ENCODE peak calls at places on chromosomes 1 and 21, in five cellular contexts. Y is GM13977, R is suprapubic skin, L is Calu3, S is mammary epithelial cell. B is an unnamed sample.

GRCh38 chr1:30507391-30508174 is 215.8 kb downstream of the MATN1 start:
- DNase-seq in Y (no peak), R (no peak), S (no peak), L (no peak), B (no peak)

GRCh38 chr1:246775531-246776385 is 51.5 kb downstream of the SCCPDH start:
- DNase-seq in R (no peak), L (no peak), S (no peak), Y (no peak), B (no peak)

GRCh38 chr1:208825305-208825704 is 581.1 kb upstream of the PLXNA2 start:
- DNase-seq in L (no peak), S (no peak), R (no peak), Y (no peak), B (no peak)

GRCh38 chr1:34907487-34908090 is 21.9 kb downstream of the DLGAP3 start:
- DNase-seq in S (no peak), R (no peak), Y (no peak), L (no peak), B (no peak)

GRCh38 chr1:69982992-69983391 is 222.4 kb downstream of the LRRC40 start:
- DNase-seq in S (peak), Y (no peak), L (no peak), R (no peak), B (no peak)

GRCh38 chr1:36328713-36329112 is 5.3 kb upstream of the EVA1B start:
- DNase-seq in L (no peak), Y (no peak), S (no peak), R (no peak), B (no peak)

GRCh38 chr1:171270806-171271205 is 22.5 kb downstream of the FMO1 start:
- DNase-seq in Y (no peak), R (no peak), S (no peak), L (no peak), B (no peak)

GRCh38 chr1:168064216-168064615 is 72.5 kb downstream of the GPR161 start:
- DNase-seq in S (no peak), L (no peak), R (no peak), Y (no peak), B (no peak)

GRCh38 chr1:197526736-197527371 is 248.4 kb downstream of the DENND1B start:
- DNase-seq in L (no peak), Y (peak), S (peak), R (no peak), B (no peak)

GRCh38 chr1:156172696-156173470 is 19.5 kb downstream of the SEMA4A start:
- DNase-seq in L (no peak), S (no peak), R (no peak), Y (peak), B (no peak)

GRCh38 chr1:216617081-216617480 is 106.1 kb downstream of the ESRRG start:
- DNase-seq in L (no peak), S (no peak), R (no peak), Y (no peak), B (no peak)

GRCh38 chr1:186566140-186566850 is 105.4 kb upstream of the PDC start:
- DNase-seq in S (peak), L (no peak), Y (no peak), R (no peak), B (no peak)

GRCh38 chr1:172254521-172255222 is 165.8 kb upstream of the C1orf105 start:
- DNase-seq in R (no peak), Y (no peak), S (peak), L (peak), B (no peak)

DNA sequence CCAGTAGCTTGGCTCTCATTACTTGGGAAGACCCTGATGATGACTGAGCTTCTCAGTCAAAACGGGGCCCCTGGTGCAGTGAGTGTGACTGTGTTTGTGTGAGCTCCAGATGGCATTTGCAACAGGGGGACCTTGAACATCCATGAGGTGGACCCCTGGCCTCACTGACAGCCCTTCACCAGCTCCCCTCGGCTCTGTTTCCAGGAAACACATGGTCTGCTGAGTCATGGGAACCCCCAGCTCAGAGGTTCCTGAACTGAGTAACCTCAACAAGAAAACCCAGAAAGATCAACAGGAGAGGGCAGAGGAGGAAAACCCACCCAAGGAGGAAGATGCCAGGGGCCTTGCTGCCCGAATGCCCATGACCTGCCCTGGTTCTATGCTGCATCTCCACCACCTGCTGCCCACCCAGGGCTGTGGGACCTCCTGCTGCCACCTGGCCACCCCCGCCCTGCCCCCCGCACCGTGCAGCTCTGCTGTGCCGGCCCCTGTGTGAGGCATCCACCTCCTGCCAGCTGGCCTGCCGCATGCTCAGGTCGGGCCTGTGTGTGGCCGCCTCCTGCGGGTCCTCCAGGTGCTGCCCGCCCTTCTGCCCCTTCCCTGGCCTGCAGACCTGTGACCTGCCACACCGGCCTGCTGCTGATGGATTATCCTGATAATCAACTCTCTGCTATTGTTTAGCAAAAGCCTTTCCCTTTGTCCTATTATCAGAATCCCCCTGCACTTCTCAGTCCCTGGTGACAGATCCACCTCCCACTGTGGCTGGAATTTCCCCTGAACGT is 4.2 kb upstream of the KRTAP12-1 start:
- DNase-seq in S (no peak), Y (peak), R (peak), L (no peak), B (no peak)
- TF ChIP-seq CTCF in S (no peak), Y (no peak), R (no peak), L (no peak), B (no peak)

GRCh38 chr1:184427722-184428121 is 40.9 kb downstream of the C1orf21 start:
- DNase-seq in Y (no peak), S (no peak), R (no peak), L (no peak), B (no peak)

GRCh38 chr1:184426278-184426674 is 39.4 kb downstream of the C1orf21 start:
- DNase-seq in Y (no peak), R (no peak), L (no peak), S (no peak), B (no peak)

GRCh38 chr1:184429342-184429741 is 42.5 kb downstream of the C1orf21 start:
- DNase-seq in R (no peak), S (no peak), Y (no peak), L (no peak), B (no peak)

GRCh38 chr1:184425449-184426277 is 38.8 kb downstream of the C1orf21 start:
- DNase-seq in R (no peak), Y (no peak), L (peak), S (no peak), B (no peak)

DNA sequence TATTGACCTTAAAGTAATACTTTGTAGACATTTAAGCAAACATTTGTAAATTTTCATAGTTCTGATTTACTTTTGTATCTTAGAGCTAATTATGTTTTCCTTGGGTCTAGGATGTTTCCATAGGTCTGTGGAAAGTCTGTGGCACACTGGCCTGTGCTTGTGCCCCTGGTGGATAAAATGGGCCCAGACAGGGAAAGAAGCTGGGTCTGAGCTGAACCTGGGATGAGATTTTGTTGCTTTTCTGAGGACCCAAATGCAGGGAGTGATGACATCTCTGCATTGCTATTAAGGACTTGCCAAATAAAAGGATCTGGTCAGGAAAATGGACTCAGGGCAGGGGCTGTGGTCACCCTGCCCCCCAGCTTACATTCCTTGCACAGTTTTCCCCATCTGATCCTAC is 41.8 kb downstream of the C1orf21 start:
- DNase-seq in Y (no peak), S (no peak), R (no peak), L (no peak), B (no peak)
- TF ChIP-seq CTCF in Y (no peak), S (peak), R (no peak), L (no peak), B (peak)

DNA sequence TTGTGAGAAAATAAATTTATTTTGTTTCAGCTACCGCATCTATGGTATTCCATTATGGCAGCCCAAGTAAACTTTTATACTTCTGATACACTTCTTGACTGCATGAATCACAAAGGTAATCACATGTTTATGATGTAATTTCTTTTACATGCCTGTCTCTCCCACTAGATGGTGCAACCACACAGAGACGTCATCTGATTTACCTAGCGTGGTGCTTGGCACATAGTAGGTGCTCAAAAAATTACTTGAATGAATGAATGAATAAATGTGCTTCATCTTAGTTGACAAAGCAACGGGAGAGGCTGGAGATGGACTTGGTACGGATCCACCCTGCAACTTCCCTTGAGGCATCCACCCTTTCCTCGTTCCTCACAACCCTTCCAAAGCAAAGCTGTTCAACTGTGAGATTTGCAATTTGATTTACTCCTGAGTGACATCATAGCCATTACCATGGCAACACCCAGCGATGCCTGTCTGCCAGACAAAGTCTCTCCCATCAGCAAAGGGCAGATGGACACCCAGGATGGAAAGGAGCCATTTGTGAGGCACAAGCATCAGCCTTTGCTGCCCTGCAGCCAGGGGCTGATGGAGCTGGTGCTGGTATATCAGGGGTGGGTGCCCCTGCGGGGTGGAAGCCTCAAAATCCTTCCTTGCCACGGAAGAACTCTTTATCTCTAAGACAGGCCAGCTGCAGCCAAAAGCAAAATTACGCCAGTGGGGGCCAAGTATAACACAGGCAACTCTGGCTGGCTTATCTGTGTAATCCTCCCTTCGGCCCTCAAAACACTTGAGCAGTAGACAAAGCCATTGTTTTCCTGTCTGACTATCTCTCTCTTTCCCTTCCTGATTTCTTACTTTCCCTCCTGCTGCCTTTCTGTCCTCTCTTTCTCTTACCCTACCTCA is 18.9 kb upstream of the VWA5B1 start:
- DNase-seq in Y (no peak), R (no peak), L (no peak), S (peak), B (no peak)
- TF ChIP-seq CTCF in Y (peak), R (no peak), L (no peak), S (peak), B (peak)

DNA sequence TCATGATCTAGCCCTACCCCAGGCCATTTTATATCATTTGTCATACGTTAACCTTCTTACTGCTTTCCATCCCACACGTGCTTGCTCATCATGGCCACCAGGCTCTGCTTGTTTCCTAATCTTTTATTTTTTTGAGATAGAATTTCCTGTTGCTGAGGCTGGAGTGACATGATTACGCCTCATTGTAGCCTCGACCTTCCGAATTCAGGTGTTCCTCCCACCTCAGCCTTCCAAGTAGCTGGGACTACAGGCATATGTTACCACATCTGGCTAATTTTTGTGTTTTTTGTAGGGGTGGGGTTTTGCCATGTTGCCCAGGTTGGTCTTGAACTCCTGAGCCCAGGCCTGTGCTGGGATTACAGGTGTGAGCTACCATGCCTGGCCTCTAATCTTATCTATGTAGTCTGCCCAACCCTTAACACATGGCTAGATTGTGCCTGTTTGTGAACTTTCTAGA is 3.3 kb downstream of the UAP1 start:
- DNase-seq in S (no peak), Y (no peak), R (no peak), L (no peak), B (no peak)
- TF ChIP-seq CTCF in S (no peak), Y (no peak), R (no peak), L (no peak), B (no peak)

DNA sequence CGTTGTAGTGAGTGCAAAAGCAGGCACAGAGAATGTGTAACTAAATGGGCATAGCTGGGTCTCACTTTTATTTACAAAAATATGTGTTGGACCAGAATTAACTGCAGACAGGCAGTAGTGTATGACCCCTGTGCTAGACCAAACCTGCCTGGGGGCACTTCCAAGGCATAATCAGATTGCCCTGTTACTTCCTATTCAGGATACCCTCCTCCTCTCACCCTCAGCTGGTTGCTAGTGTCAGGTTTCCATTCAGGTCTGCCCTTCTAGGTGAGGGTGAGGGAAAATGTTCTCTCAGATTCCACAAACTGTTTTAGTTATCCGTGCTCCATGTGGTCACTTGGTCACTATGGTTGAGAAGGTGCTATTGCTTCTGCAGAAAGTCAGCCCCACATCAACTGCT is 387.3 kb downstream of the LMX1A start:
- DNase-seq in R (no peak), Y (no peak), S (no peak), L (no peak), B (no peak)
- TF ChIP-seq CTCF in R (no peak), Y (no peak), S (no peak), L (no peak), B (no peak)

GRCh38 chr1:166136252-166136651 is 30.5 kb downstream of the FAM78B start:
- DNase-seq in S (no peak), L (no peak), R (no peak), Y (no peak), B (no peak)

GRCh38 chr1:166132496-166132895 is 34.3 kb downstream of the FAM78B start:
- DNase-seq in L (no peak), Y (no peak), R (no peak), S (no peak), B (no peak)

GRCh38 chr1:166136699-166137401 is 30.0 kb downstream of the FAM78B start:
- DNase-seq in R (no peak), L (no peak), Y (no peak), S (no peak), B (no peak)

GRCh38 chr1:166133857-166134256 is 32.9 kb downstream of the FAM78B start:
- DNase-seq in S (no peak), L (no peak), Y (peak), R (no peak), B (no peak)

GRCh38 chr1:166133276-166133841 is 33.4 kb downstream of the FAM78B start:
- DNase-seq in L (peak), Y (peak), R (no peak), S (peak), B (no peak)
- TF ChIP-seq CTCF in L (peak), Y (peak), R (no peak), S (peak), B (peak)

GRCh38 chr1:39269349-39269748 is 64.9 kb downstream of the MACF1 start:
- DNase-seq in S (no peak), R (no peak), Y (no peak), L (no peak), B (no peak)

GRCh38 chr1:39266792-39267191 is 62.3 kb downstream of the MACF1 start:
- DNase-seq in Y (no peak), S (no peak), L (no peak), R (no peak), B (no peak)

GRCh38 chr1:39268112-39268581 is 63.7 kb downstream of the MACF1 start:
- DNase-seq in L (no peak), S (peak), R (no peak), Y (peak), B (no peak)

GRCh38 chr1:39268906-39269305 is 64.4 kb downstream of the MACF1 start:
- DNase-seq in L (no peak), Y (no peak), S (peak), R (no peak), B (no peak)

GRCh38 chr1:39266269-39266668 is 61.8 kb downstream of the MACF1 start:
- DNase-seq in L (no peak), Y (no peak), R (no peak), S (no peak), B (no peak)
- TF ChIP-seq CTCF in L (no peak), Y (peak), R (no peak), S (peak), B (peak)

DNA sequence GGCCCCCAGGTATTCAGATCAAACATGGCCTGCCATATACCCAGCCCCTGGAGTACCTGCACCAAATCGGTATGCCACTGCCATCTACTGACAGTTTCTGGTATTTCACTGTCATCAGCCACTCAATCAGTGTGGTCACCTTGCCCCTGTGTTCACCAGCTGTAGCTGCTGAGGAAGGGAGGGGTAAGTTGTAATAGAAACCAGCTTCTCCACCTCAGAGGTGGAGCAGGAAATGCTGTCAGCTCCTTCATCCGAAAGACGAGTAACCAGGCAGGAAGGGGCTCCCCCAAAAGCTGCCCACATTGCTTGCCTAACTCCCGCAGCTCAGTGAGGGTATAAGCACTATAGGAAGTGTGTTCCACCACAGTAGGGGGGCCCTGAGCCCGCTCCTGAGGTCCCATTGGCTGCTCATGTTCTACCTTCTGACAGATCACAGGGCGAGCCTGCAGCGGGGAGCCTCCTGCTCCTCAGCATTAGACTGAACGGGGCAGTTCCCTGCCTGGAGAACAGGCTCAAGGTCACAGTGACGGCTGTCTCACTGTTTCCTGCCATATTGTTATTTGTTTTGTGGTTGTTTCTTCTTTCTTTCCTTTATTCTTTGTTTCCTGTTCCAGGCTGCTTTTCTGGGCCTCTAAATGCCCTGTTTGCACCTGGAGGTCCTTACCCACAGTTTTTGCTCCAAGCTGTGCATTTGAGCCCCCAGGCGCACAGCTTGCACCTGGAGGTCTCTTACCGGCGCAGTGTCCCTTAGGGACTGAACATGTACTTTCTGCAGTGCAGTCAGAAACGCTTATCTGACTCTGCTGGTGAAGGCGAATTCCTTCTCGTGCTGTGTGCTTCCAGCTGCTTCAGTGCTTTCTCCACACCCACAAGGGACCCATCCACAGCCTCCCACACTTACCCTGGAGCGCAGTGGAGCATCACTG is 1638.3 kb downstream of the MRPL39 start:
- DNase-seq in Y (peak), R (no peak), S (no peak), L (peak), B (no peak)
- TF ChIP-seq CTCF in Y (peak), R (peak), S (peak), L (peak), B (peak)

GRCh38 chr1:225577243-225577642 is 75.7 kb downstream of the ENAH start:
- DNase-seq in S (no peak), R (no peak), L (no peak), Y (no peak), B (no peak)

GRCh38 chr1:225573216-225573615 is 79.7 kb downstream of the ENAH start:
- DNase-seq in Y (no peak), R (no peak), L (no peak), S (no peak), B (no peak)

GRCh38 chr1:225578247-225578646 is 74.7 kb downstream of the ENAH start:
- DNase-seq in R (no peak), Y (no peak), S (no peak), L (no peak), B (no peak)

GRCh38 chr1:225567789-225568188 is 85.1 kb downstream of the ENAH start:
- DNase-seq in S (no peak), L (no peak), Y (no peak), R (no peak), B (no peak)

GRCh38 chr1:225572422-225572821 is 80.5 kb downstream of the ENAH start:
- DNase-seq in R (no peak), L (no peak), S (no peak), Y (no peak), B (no peak)
- TF ChIP-seq CTCF in R (no peak), L (no peak), S (peak), Y (no peak), B (no peak)

B was measured in type B pancreatic cell.